ENCODE peak calls at places on chromosomes 12 and 14, in five cellular contexts. One of them, this sample, is unnamed. For H3K4me1, the result is how much of the 10 kb centered on the place peaks cover.

GRCh38 chr12:50110762-50111416 is 1.1 kb upstream of the COX14 start:
- DNase-seq in heart left ventricle: peak
- DNase-seq in right lobe of liver: peak
- DNase-seq in body of pancreas: peak
- DNase-seq in A549: peak
- DNase-seq in this sample: peak

GRCh38 chr14:70108419-70108818 is 80.3 kb downstream of the SLC8A3 start:
- DNase-seq in heart left ventricle: no peak
- DNase-seq in right lobe of liver: no peak
- DNase-seq in A549: no peak
- DNase-seq in body of pancreas: no peak
- DNase-seq in this sample: no peak

GRCh38 chr12:130994821-130995375 is 41.2 kb downstream of the ADGRD1 start:
- DNase-seq in A549: no peak
- DNase-seq in right lobe of liver: no peak
- DNase-seq in body of pancreas: no peak
- DNase-seq in heart left ventricle: no peak
- DNase-seq in this sample: no peak

GRCh38 chr14:32724864-32725550 is 213.7 kb upstream of the NPAS3 start:
- DNase-seq in A549: no peak
- DNase-seq in right lobe of liver: peak
- DNase-seq in heart left ventricle: no peak
- DNase-seq in body of pancreas: no peak
- DNase-seq in this sample: no peak

GRCh38 chr14:101132588-101132987 is 229.1 kb upstream of the RTL1 start:
- DNase-seq in right lobe of liver: no peak
- DNase-seq in heart left ventricle: no peak
- DNase-seq in body of pancreas: no peak
- DNase-seq in A549: no peak
- DNase-seq in this sample: no peak

GRCh38 chr12:6211421-6211869 is 11.2 kb downstream of the CD9 start:
- DNase-seq in body of pancreas: no peak
- DNase-seq in right lobe of liver: no peak
- DNase-seq in A549: no peak
- DNase-seq in heart left ventricle: no peak
- DNase-seq in this sample: no peak

GRCh38 chr12:62250671-62251608 is 9.3 kb upstream of the USP15 start:
- DNase-seq in A549: no peak
- DNase-seq in heart left ventricle: no peak
- DNase-seq in body of pancreas: no peak
- DNase-seq in right lobe of liver: no peak
- DNase-seq in this sample: no peak

GRCh38 chr14:64983439-64984310 is 3.0 kb upstream of the FNTB start:
- DNase-seq in body of pancreas: peak
- DNase-seq in heart left ventricle: no peak
- DNase-seq in A549: peak
- DNase-seq in right lobe of liver: no peak
- DNase-seq in this sample: peak

GRCh38 chr12:106417926-106418910 is 60.7 kb downstream of the POLR3B start:
- DNase-seq in body of pancreas: no peak
- DNase-seq in heart left ventricle: no peak
- DNase-seq in right lobe of liver: no peak
- DNase-seq in A549: no peak
- DNase-seq in this sample: no peak

GRCh38 chr14:74144789-74145188 is 60.0 kb downstream of the LIN52 start:
- DNase-seq in right lobe of liver: no peak
- DNase-seq in A549: no peak
- DNase-seq in body of pancreas: no peak
- DNase-seq in heart left ventricle: no peak
- DNase-seq in this sample: no peak

GRCh38 chr14:92105073-92105844 is 1.1 kb downstream of the ATXN3 start:
- DNase-seq in body of pancreas: no peak
- DNase-seq in heart left ventricle: no peak
- DNase-seq in A549: no peak
- DNase-seq in right lobe of liver: no peak
- DNase-seq in this sample: no peak

GRCh38 chr14:38128640-38129039 is 79.1 kb upstream of the SSTR1 start:
- DNase-seq in heart left ventricle: no peak
- DNase-seq in A549: no peak
- DNase-seq in right lobe of liver: no peak
- DNase-seq in body of pancreas: no peak
- DNase-seq in this sample: no peak

GRCh38 chr12:53820503-53820902 is 68.7 kb upstream of the CISTR start:
- DNase-seq in body of pancreas: no peak
- DNase-seq in right lobe of liver: no peak
- DNase-seq in A549: peak
- DNase-seq in heart left ventricle: no peak
- DNase-seq in this sample: no peak

GRCh38 chr12:59075968-59076367 is 155.7 kb upstream of the LRIG3 start:
- DNase-seq in body of pancreas: no peak
- DNase-seq in right lobe of liver: no peak
- DNase-seq in heart left ventricle: no peak
- DNase-seq in A549: no peak
- DNase-seq in this sample: no peak

GRCh38 chr12:3752741-3753486 is at the start of gene CRACR2A:
- DNase-seq in right lobe of liver: peak
- DNase-seq in A549: peak
- DNase-seq in body of pancreas: peak
- DNase-seq in heart left ventricle: peak
- DNase-seq in this sample: peak

GRCh38 chr12:63994704-63995103 is 150.2 kb downstream of the SRGAP1 start:
- DNase-seq in right lobe of liver: no peak
- DNase-seq in A549: no peak
- DNase-seq in body of pancreas: no peak
- DNase-seq in heart left ventricle: no peak
- DNase-seq in this sample: no peak

GRCh38 chr14:23379331-23380196 is 2.7 kb downstream of the CMTM5 start:
- DNase-seq in heart left ventricle: peak
- DNase-seq in body of pancreas: peak
- DNase-seq in right lobe of liver: peak
- DNase-seq in A549: peak
- DNase-seq in this sample: peak

GRCh38 chr12:6161124-6161882 is 36.8 kb upstream of the VWF start:
- DNase-seq in A549: no peak
- DNase-seq in body of pancreas: no peak
- DNase-seq in heart left ventricle: peak
- DNase-seq in right lobe of liver: no peak
- DNase-seq in this sample: no peak

GRCh38 chr14:35044939-35045797 is 904 bp upstream of the FAM177A1 start:
- DNase-seq in body of pancreas: no peak
- DNase-seq in heart left ventricle: no peak
- DNase-seq in right lobe of liver: no peak
- DNase-seq in A549: no peak
- DNase-seq in this sample: no peak

GRCh38 chr12:74021937-74022336 is 515.7 kb upstream of the ATXN7L3B start:
- DNase-seq in heart left ventricle: no peak
- DNase-seq in A549: peak
- DNase-seq in right lobe of liver: peak
- DNase-seq in body of pancreas: peak
- DNase-seq in this sample: peak

GRCh38 chr14:73719791-73720190 is 5.6 kb upstream of the PNMA1 start:
- DNase-seq in right lobe of liver: no peak
- DNase-seq in body of pancreas: no peak
- DNase-seq in heart left ventricle: no peak
- DNase-seq in A549: no peak
- DNase-seq in this sample: no peak

GRCh38 chr14:94750371-94750770 is 19.5 kb downstream of the GSC start:
- DNase-seq in right lobe of liver: no peak
- DNase-seq in A549: no peak
- DNase-seq in heart left ventricle: no peak
- DNase-seq in body of pancreas: no peak
- DNase-seq in this sample: no peak

GRCh38 chr12:121090576-121091125 is 42.0 kb upstream of the P2RX7 start:
- DNase-seq in body of pancreas: no peak
- DNase-seq in A549: no peak
- DNase-seq in heart left ventricle: no peak
- DNase-seq in right lobe of liver: no peak
- DNase-seq in this sample: no peak

GRCh38 chr12:121087467-121088207 is 45.0 kb upstream of the P2RX7 start:
- DNase-seq in body of pancreas: no peak
- DNase-seq in A549: no peak
- DNase-seq in right lobe of liver: no peak
- DNase-seq in heart left ventricle: no peak
- DNase-seq in this sample: no peak

GRCh38 chr12:121089813-121090430 is 42.8 kb upstream of the P2RX7 start:
- DNase-seq in A549: no peak
- DNase-seq in body of pancreas: no peak
- DNase-seq in right lobe of liver: no peak
- DNase-seq in heart left ventricle: no peak
- DNase-seq in this sample: no peak

GRCh38 chr12:121088208-121088585 is 44.5 kb upstream of the P2RX7 start:
- DNase-seq in A549: no peak
- DNase-seq in body of pancreas: no peak
- DNase-seq in right lobe of liver: no peak
- DNase-seq in heart left ventricle: no peak
- DNase-seq in this sample: no peak

DNA sequence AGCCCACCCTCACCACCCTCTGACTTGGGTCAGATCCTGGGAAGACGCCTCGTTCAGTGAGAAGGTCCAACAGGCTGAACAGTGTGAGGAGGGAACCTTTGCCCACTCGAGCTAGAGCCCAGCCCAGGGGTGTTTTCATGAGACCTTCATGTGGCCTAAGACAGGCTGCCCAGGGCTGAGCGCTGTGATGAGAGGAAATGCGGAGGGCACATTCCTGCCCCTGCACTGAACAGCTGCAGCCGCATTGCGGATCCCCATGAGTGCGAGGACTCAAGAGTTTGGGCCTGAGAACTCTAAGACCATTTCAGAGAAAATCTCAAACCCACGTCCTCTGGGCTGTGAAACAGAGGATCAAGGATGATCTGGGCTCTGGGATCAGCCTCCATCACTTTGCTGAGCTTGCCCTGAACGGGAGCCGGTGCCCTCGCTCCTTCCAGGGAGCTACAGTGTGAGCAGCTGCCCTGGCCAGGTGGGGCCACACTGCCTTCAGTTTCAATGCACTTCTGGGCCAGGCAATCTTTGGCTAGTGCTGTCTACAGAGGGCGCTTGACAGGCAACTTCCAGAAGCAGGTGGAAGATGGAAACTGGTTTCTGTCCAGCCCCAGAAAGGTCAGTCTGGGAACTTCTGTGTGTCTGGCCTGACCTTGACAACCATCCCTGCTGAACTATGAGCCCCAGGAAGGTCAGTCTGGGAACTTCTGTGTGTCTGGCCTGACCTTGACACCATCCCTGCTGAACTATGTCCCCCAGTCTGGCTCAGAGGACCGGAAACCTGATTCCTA is 43.5 kb upstream of the P2RX7 start:
- DNase-seq in A549: peak
- DNase-seq in body of pancreas: no peak
- DNase-seq in heart left ventricle: no peak
- DNase-seq in right lobe of liver: peak
- DNase-seq in this sample: peak
- H3K4me1 ChIP-seq in A549: under half
- H3K4me1 ChIP-seq in body of pancreas: under half
- H3K4me1 ChIP-seq in heart left ventricle: under half
- H3K4me1 ChIP-seq in right lobe of liver: under half
- H3K4me1 ChIP-seq in this sample: under half

GRCh38 chr12:114407566-114408411 is 1.8 kb upstream of the TBX5 start:
- DNase-seq in body of pancreas: no peak
- DNase-seq in heart left ventricle: no peak
- DNase-seq in right lobe of liver: no peak
- DNase-seq in A549: no peak
- DNase-seq in this sample: no peak
- H3K4me3 ChIP-seq in body of pancreas: no peak
- H3K4me3 ChIP-seq in heart left ventricle: peak
- H3K4me3 ChIP-seq in right lobe of liver: no peak
- H3K4me3 ChIP-seq in A549: no peak
- H3K4me3 ChIP-seq in this sample: no peak

GRCh38 chr12:89391726-89392336 is 39.5 kb upstream of the DUSP6 start:
- DNase-seq in heart left ventricle: no peak
- DNase-seq in body of pancreas: no peak
- DNase-seq in A549: no peak
- DNase-seq in right lobe of liver: no peak
- DNase-seq in this sample: no peak
- H3K27ac ChIP-seq in heart left ventricle: peak
- H3K27ac ChIP-seq in body of pancreas: no peak
- H3K27ac ChIP-seq in A549: no peak
- H3K27ac ChIP-seq in right lobe of liver: peak
- H3K27ac ChIP-seq in this sample: no peak

DNA sequence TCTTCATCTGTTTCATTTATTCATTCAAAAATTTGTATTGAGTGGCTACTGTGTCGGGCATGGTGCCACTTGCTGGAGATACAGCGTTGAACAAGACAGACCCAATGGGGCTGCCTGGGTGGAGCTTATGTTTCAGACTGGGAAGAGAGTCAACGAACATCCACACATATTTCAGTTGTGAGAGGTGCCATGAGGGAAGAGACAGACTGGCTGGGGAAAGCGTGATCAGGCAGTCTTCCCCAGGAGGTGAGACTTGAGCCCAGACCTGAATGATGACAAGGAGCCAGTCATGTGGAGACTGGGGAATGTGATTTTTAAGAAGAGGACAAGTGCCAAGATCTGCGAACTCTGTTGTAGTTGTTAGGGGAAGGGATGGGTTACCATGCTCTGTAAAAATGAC is 12.2 kb downstream of the BICD1 start:
- DNase-seq in A549: no peak
- DNase-seq in heart left ventricle: no peak
- DNase-seq in body of pancreas: no peak
- DNase-seq in right lobe of liver: no peak
- DNase-seq in this sample: no peak
- H3K4me1 ChIP-seq in A549: under half
- H3K4me1 ChIP-seq in heart left ventricle: under half
- H3K4me1 ChIP-seq in body of pancreas: under half
- H3K4me1 ChIP-seq in right lobe of liver: under half
- H3K4me1 ChIP-seq in this sample: under half